ENCODE peak calls at places on chromosome 6, in six cellular contexts. N, O, Q, L, I and S are unnamed samples.

GRCh38 chr6:12163149-12163548 is 127.0 kb upstream of the EDN1 start:
- DNase-seq in N (no peak), O (no peak), Q (no peak), L (no peak), I (no peak), S (no peak)

GRCh38 chr6:14731638-14732037 is 514.2 kb upstream of the JARID2 start:
- DNase-seq in N (no peak), O (no peak), Q (no peak), L (no peak), I (no peak), S (no peak)

GRCh38 chr6:65450451-65450850 is 256.6 kb downstream of the EYS start:
- DNase-seq in N (no peak), O (no peak), Q (no peak), L (no peak), I (no peak), S (no peak)

GRCh38 chr6:127952831-127953230 is 52.0 kb upstream of the THEMIS start:
- DNase-seq in N (no peak), O (peak; percentile 53), Q (no peak), L (no peak), I (no peak), S (no peak)

GRCh38 chr6:90136850-90137249 is 159.8 kb downstream of the BACH2 start:
- DNase-seq in N (no peak), O (peak; percentile 0), Q (no peak), L (no peak), I (no peak), S (no peak)

GRCh38 chr6:126657556-126658129 is 317.7 kb downstream of the CENPW start:
- DNase-seq in N (peak; percentile 49), O (peak; percentile 47), Q (no peak), L (no peak), I (peak; percentile 22), S (peak; percentile 18)

GRCh38 chr6:158757753-158758090 is 61.4 kb downstream of the EZR start:
- DNase-seq in N (no peak), O (no peak), Q (no peak), L (no peak), I (no peak), S (no peak)

GRCh38 chr6:153001767-153002612 is 519 bp downstream of the MTRF1L start:
- DNase-seq in N (peak; percentile 40), O (peak; percentile 24), Q (no peak), L (no peak), I (no peak), S (no peak)

GRCh38 chr6:50829898-50830439 is 11.3 kb downstream of the TFAP2B start:
- DNase-seq in N (no peak), O (no peak), Q (no peak), L (no peak), I (no peak), S (no peak)

GRCh38 chr6:12593720-12594540 is 122.6 kb upstream of the PHACTR1 start:
- DNase-seq in N (no peak), O (peak; percentile 36), Q (no peak), L (no peak), I (no peak), S (no peak)

GRCh38 chr6:82955841-82956240 is 109.8 kb downstream of the UBE3D start:
- DNase-seq in N (peak; percentile 45), O (peak; percentile 95), Q (no peak), L (peak; percentile 4), I (no peak), S (no peak)

GRCh38 chr6:136103101-136103688 is 146.9 kb downstream of the MTFR2 start:
- DNase-seq in N (no peak), O (peak; percentile 52), Q (no peak), L (no peak), I (no peak), S (no peak)

GRCh38 chr6:134739299-134740090 is 210.4 kb downstream of the ALDH8A1 start:
- DNase-seq in N (peak; percentile 22), O (no peak), Q (no peak), L (no peak), I (no peak), S (no peak)

GRCh38 chr6:170176621-170177382 is 114.1 kb downstream of the DLL1 start:
- DNase-seq in N (no peak), O (peak; percentile 1), Q (no peak), L (no peak), I (no peak), S (no peak)

GRCh38 chr6:159071843-159072769 is 27.3 kb upstream of the TAGAP start:
- DNase-seq in N (no peak), O (no peak), Q (no peak), L (no peak), I (no peak), S (no peak)

GRCh38 chr6:82413868-82414267 is 50.3 kb downstream of the TPBG start:
- DNase-seq in N (no peak), O (no peak), Q (no peak), L (no peak), I (no peak), S (no peak)

GRCh38 chr6:11224252-11224965 is 8.1 kb downstream of the NEDD9 start:
- DNase-seq in N (peak; percentile 35), O (peak; percentile 83), Q (no peak), L (no peak), I (no peak), S (no peak)